ENCODE peak calls at places on chromosomes 13 and 19, in six cellular contexts. X, D, V, P, E and B are unnamed samples.

GRCh38 chr19:34667349-34668076 is 9.4 kb downstream of the SCGB2B2 start:
- DNase-seq in X (no peak), D (peak; percentile 27), V (no peak), P (peak; percentile 51), E (peak; percentile 16), B (peak; percentile 61)

GRCh38 chr19:8640402-8641004 is 10.1 kb downstream of the NFILZ start:
- DNase-seq in X (peak; percentile 55), D (no peak), V (no peak), P (no peak), E (peak; percentile 88), B (peak; percentile 76)

GRCh38 chr13:45258339-45258685 is 57.5 kb upstream of the KCTD4 start:
- DNase-seq in X (no peak), D (no peak), V (no peak), P (no peak), E (peak; percentile 10), B (peak; percentile 55)

GRCh38 chr13:27174766-27175455 is 3.3 kb upstream of the USP12 start:
- DNase-seq in X (no peak), D (peak; percentile 48), V (no peak), P (no peak), E (no peak), B (no peak)

GRCh38 chr13:91142572-91142971 is 204.9 kb upstream of the MIR17HG start:
- DNase-seq in X (no peak), D (peak; percentile 1), V (no peak), P (no peak), E (no peak), B (no peak)

GRCh38 chr19:1929051-1929742 is 11.8 kb upstream of the CSNK1G2 start:
- DNase-seq in X (peak; percentile 73), D (peak; percentile 52), V (peak; percentile 69), P (peak; percentile 93), E (peak; percentile 65), B (peak; percentile 89)

GRCh38 chr19:44973982-44974735 is 19.0 kb downstream of the CLPTM1 start:
- DNase-seq in X (no peak), D (no peak), V (no peak), P (no peak), E (no peak), B (no peak)

GRCh38 chr13:73585236-73585635 is 526.4 kb downstream of the KLF5 start:
- DNase-seq in X (no peak), D (no peak), V (no peak), P (no peak), E (no peak), B (no peak)

GRCh38 chr13:45162821-45163220 is 38.0 kb downstream of the KCTD4 start:
- DNase-seq in X (no peak), D (peak; percentile 95), V (no peak), P (no peak), E (no peak), B (no peak)

GRCh38 chr19:58279042-58279924 is 528 bp downstream of the ZNF8 start:
- DNase-seq in X (peak; percentile 88), D (peak; percentile 51), V (peak; percentile 89), P (peak; percentile 91), E (peak; percentile 62), B (peak; percentile 76)

GRCh38 chr13:65913173-65913572 is 1317.0 kb downstream of the PCDH9 start:
- DNase-seq in X (peak; percentile 13), D (peak; percentile 86), V (no peak), P (no peak), E (no peak), B (no peak)

GRCh38 chr19:33603377-33603776 is 18.4 kb upstream of the CHST8 start:
- DNase-seq in X (no peak), D (no peak), V (no peak), P (no peak), E (no peak), B (no peak)

GRCh38 chr13:32175307-32175706 is 139.9 kb downstream of the ZAR1L start:
- DNase-seq in X (peak; percentile 30), D (no peak), V (no peak), P (no peak), E (no peak), B (no peak)

GRCh38 chr13:29774830-29775229 is 75.6 kb downstream of the UBL3 start:
- DNase-seq in X (no peak), D (no peak), V (no peak), P (no peak), E (no peak), B (no peak)

GRCh38 chr19:57583521-57584416 is at the start of gene ZIK1:
- DNase-seq in X (peak; percentile 96), D (peak; percentile 92), V (peak; percentile 96), P (peak; percentile 94), E (peak; percentile 83), B (peak; percentile 88)

GRCh38 chr13:57996717-57997116 is 365.2 kb downstream of the PCDH17 start:
- DNase-seq in X (no peak), D (no peak), V (no peak), P (no peak), E (no peak), B (no peak)

GRCh38 chr19:35123573-35123972 is 8.0 kb downstream of the FXYD3 start:
- DNase-seq in X (peak; percentile 65), D (no peak), V (no peak), P (peak; percentile 94), E (no peak), B (no peak)

GRCh38 chr13:93477238-93477637 is 250.6 kb downstream of the GPC6 start:
- DNase-seq in X (no peak), D (peak; percentile 27), V (no peak), P (no peak), E (no peak), B (no peak)

GRCh38 chr19:7705387-7706187 is 3.7 kb upstream of the FCER2 start:
- DNase-seq in X (peak; percentile 42), D (no peak), V (peak; percentile 44), P (no peak), E (no peak), B (peak; percentile 72)

GRCh38 chr13:36329355-36329754 is 16.8 kb downstream of the SPART start:
- DNase-seq in X (no peak), D (peak; percentile 46), V (no peak), P (no peak), E (no peak), B (no peak)

GRCh38 chr13:36323408-36323807 is 22.8 kb downstream of the SPART start:
- DNase-seq in X (no peak), D (no peak), V (no peak), P (no peak), E (no peak), B (no peak)

GRCh38 chr13:36323951-36324566 is 22.1 kb downstream of the SPART start:
- DNase-seq in X (no peak), D (peak; percentile 52), V (no peak), P (no peak), E (peak; percentile 29), B (no peak)

GRCh38 chr13:36328821-36329220 is 17.4 kb downstream of the SPART start:
- DNase-seq in X (no peak), D (no peak), V (no peak), P (no peak), E (no peak), B (no peak)

DNA sequence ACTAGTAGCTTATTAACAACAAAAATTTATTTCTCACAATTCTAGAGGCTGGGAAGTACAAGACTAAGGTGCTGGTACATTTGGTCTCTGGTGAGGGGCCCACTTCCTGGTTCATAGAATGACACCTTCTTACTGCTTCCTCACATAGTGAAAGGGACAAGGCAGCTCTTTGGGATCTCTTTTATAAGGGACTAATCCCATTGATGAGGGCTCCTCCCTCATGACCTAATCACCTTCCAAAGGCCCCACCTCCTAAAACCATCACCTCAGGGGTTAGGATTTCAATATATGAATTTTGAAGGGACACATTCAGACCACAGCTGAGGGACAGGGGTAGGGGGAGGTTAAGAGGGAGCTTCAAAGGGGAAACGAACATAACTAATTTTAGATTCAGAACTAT is 20.3 kb downstream of the SPART start:
- DNase-seq in X (no peak), D (no peak), V (no peak), P (no peak), E (no peak), B (no peak)
- H3K36me3 ChIP-seq in X (peaks cover 90% of the 10 kb centered on the region), D (peaks cover 39% of the 10 kb centered on the region), V (peaks cover 89% of the 10 kb centered on the region), P (peaks cover 13% of the 10 kb centered on the region), E (peaks cover 13% of the 10 kb centered on the region), B (peaks cover 89% of the 10 kb centered on the region)

GRCh38 chr13:113802761-113803160 is 43.7 kb downstream of the TMEM255B start:
- DNase-seq in X (peak; percentile 22), D (no peak), V (no peak), P (peak; percentile 69), E (no peak), B (no peak)

GRCh38 chr13:113803409-113804016 is 44.5 kb downstream of the TMEM255B start:
- DNase-seq in X (peak; percentile 21), D (no peak), V (no peak), P (peak; percentile 67), E (no peak), B (no peak)

GRCh38 chr13:113802090-113802531 is 43.1 kb downstream of the TMEM255B start:
- DNase-seq in X (peak; percentile 55), D (peak; percentile 72), V (peak; percentile 57), P (peak; percentile 77), E (peak; percentile 13), B (peak; percentile 54)

GRCh38 chr13:113800576-113800926 is 41.5 kb downstream of the TMEM255B start:
- DNase-seq in X (peak; percentile 17), D (no peak), V (no peak), P (peak; percentile 56), E (no peak), B (no peak)

GRCh38 chr13:113801289-113801961 is 42.4 kb downstream of the TMEM255B start:
- DNase-seq in X (peak; percentile 17), D (no peak), V (no peak), P (peak; percentile 76), E (no peak), B (peak; percentile 45)
- H3K4me3 ChIP-seq in X (no peak overlapping the region), D (no peak overlapping the region), V (no peak overlapping the region), P (no peak overlapping the region), E (no peak overlapping the region), B (no peak overlapping the region)

GRCh38 chr19:49913720-49914119 is 15.3 kb upstream of the ATF5 start:
- DNase-seq in X (no peak), D (no peak), V (no peak), P (no peak), E (no peak), B (no peak)
- H3K36me3 ChIP-seq in X (peaks cover 21% of the 10 kb centered on the region), D (peaks cover 59% of the 10 kb centered on the region), V (peaks cover 37% of the 10 kb centered on the region), P (peaks cover 1% of the 10 kb centered on the region), E (peaks cover 44% of the 10 kb centered on the region), B (peaks cover 55% of the 10 kb centered on the region)

GRCh38 chr19:28737021-28737525 is 475.9 kb downstream of the UQCRFS1 start:
- DNase-seq in X (no peak), D (peak; percentile 44), V (no peak), P (no peak), E (peak; percentile 15), B (no peak)

GRCh38 chr19:28731113-28731512 is 481.8 kb downstream of the UQCRFS1 start:
- DNase-seq in X (no peak), D (no peak), V (no peak), P (no peak), E (no peak), B (no peak)

GRCh38 chr19:28731577-28731976 is 481.4 kb downstream of the UQCRFS1 start:
- DNase-seq in X (no peak), D (no peak), V (no peak), P (no peak), E (no peak), B (no peak)

GRCh38 chr19:28737526-28737925 is 475.4 kb downstream of the UQCRFS1 start:
- DNase-seq in X (no peak), D (no peak), V (no peak), P (no peak), E (no peak), B (no peak)

DNA sequence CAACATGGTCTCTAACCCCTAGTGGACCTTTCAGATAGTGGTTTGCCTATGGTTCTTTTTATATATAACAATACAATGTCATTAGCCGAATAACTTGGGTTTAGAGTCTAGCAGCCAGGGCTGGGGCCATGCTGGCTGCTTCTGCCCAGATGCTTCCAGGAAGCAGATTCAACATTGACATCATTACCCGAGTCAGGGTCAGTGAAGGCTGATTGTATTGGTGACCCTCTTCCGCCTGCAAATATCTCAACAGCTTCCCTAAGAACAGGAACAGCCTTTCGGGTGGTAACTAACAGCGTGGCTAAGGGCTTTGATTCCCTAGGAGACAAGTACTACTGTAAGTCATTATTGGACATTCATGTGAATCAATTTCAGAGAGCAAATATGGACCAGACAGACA is 476.4 kb downstream of the UQCRFS1 start:
- DNase-seq in X (no peak), D (no peak), V (no peak), P (no peak), E (no peak), B (no peak)
- H3K4me3 ChIP-seq in X (peak overlapping the region; percentile 14), D (no peak overlapping the region), V (no peak overlapping the region), P (no peak overlapping the region), E (no peak overlapping the region), B (no peak overlapping the region)